ENCODE peak calls at places on chromosome 4, in seven cellular contexts. One of them, this sample, is unnamed.

GRCh38 chr4:5843573-5844239 is 49.2 kb downstream of the CRMP1 start:
- DNase-seq in GM13976: no peak
- DNase-seq in AG04450: no peak
- DNase-seq in glutamatergic neuron: no peak
- DNase-seq in AG09309: no peak
- DNase-seq in skeletal muscle cell: no peak
- DNase-seq in T-cell: no peak
- DNase-seq in this sample: no peak

GRCh38 chr4:52202931-52203330 is 151.8 kb downstream of the SPATA18 start:
- DNase-seq in GM13976: no peak
- DNase-seq in AG04450: no peak
- DNase-seq in glutamatergic neuron: no peak
- DNase-seq in AG09309: no peak
- DNase-seq in skeletal muscle cell: no peak
- DNase-seq in T-cell: no peak
- DNase-seq in this sample: no peak

GRCh38 chr4:187692626-187693025 is 302.9 kb upstream of the ZFP42 start:
- DNase-seq in GM13976: no peak
- DNase-seq in AG04450: no peak
- DNase-seq in glutamatergic neuron: no peak
- DNase-seq in AG09309: no peak
- DNase-seq in skeletal muscle cell: no peak
- DNase-seq in T-cell: no peak
- DNase-seq in this sample: no peak

GRCh38 chr4:145679991-145680455 is at the start of gene C4orf51:
- DNase-seq in GM13976: no peak
- DNase-seq in AG04450: peak; percentile 4
- DNase-seq in glutamatergic neuron: no peak
- DNase-seq in AG09309: peak; percentile 23
- DNase-seq in skeletal muscle cell: peak; percentile 15
- DNase-seq in T-cell: no peak
- DNase-seq in this sample: no peak

GRCh38 chr4:73019462-73020047 is 50.0 kb downstream of the COX18 start:
- DNase-seq in GM13976: peak; percentile 41
- DNase-seq in AG04450: peak; percentile 7
- DNase-seq in glutamatergic neuron: no peak
- DNase-seq in AG09309: peak; percentile 7
- DNase-seq in skeletal muscle cell: no peak
- DNase-seq in T-cell: no peak
- DNase-seq in this sample: no peak

GRCh38 chr4:37562592-37562991 is 123.6 kb downstream of the RELL1 start:
- DNase-seq in GM13976: no peak
- DNase-seq in AG04450: no peak
- DNase-seq in glutamatergic neuron: no peak
- DNase-seq in AG09309: no peak
- DNase-seq in skeletal muscle cell: no peak
- DNase-seq in T-cell: no peak
- DNase-seq in this sample: no peak

GRCh38 chr4:119139822-119140252 is 4.2 kb downstream of the MYOZ2 start:
- DNase-seq in GM13976: no peak
- DNase-seq in AG04450: no peak
- DNase-seq in glutamatergic neuron: no peak
- DNase-seq in AG09309: no peak
- DNase-seq in skeletal muscle cell: no peak
- DNase-seq in T-cell: no peak
- DNase-seq in this sample: no peak

GRCh38 chr4:911871-912490 is 20.1 kb downstream of the GAK start:
- DNase-seq in GM13976: no peak
- DNase-seq in AG04450: no peak
- DNase-seq in glutamatergic neuron: peak; percentile 66
- DNase-seq in AG09309: no peak
- DNase-seq in skeletal muscle cell: no peak
- DNase-seq in T-cell: no peak
- DNase-seq in this sample: no peak

GRCh38 chr4:10157478-10158354 is 41.1 kb upstream of the WDR1 start:
- DNase-seq in GM13976: peak; percentile 79
- DNase-seq in AG04450: peak; percentile 66
- DNase-seq in glutamatergic neuron: peak; percentile 51
- DNase-seq in AG09309: no peak
- DNase-seq in skeletal muscle cell: peak; percentile 28
- DNase-seq in T-cell: no peak
- DNase-seq in this sample: peak; percentile 78

GRCh38 chr4:158968961-158969360 is 133.9 kb upstream of the RAPGEF2 start:
- DNase-seq in GM13976: no peak
- DNase-seq in AG04450: no peak
- DNase-seq in glutamatergic neuron: no peak
- DNase-seq in AG09309: no peak
- DNase-seq in skeletal muscle cell: no peak
- DNase-seq in T-cell: no peak
- DNase-seq in this sample: no peak

GRCh38 chr4:12118651-12119213 is 690.0 kb upstream of the HS3ST1 start:
- DNase-seq in GM13976: no peak
- DNase-seq in AG04450: no peak
- DNase-seq in glutamatergic neuron: no peak
- DNase-seq in AG09309: no peak
- DNase-seq in skeletal muscle cell: peak; percentile 4
- DNase-seq in T-cell: no peak
- DNase-seq in this sample: no peak

GRCh38 chr4:153651041-153651960 is 32.8 kb upstream of the TLR2 start:
- DNase-seq in GM13976: no peak
- DNase-seq in AG04450: no peak
- DNase-seq in glutamatergic neuron: no peak
- DNase-seq in AG09309: no peak
- DNase-seq in skeletal muscle cell: no peak
- DNase-seq in T-cell: peak; percentile 68
- DNase-seq in this sample: no peak

GRCh38 chr4:25235401-25235800 is 1.6 kb downstream of the PI4K2B start:
- DNase-seq in GM13976: no peak
- DNase-seq in AG04450: no peak
- DNase-seq in glutamatergic neuron: no peak
- DNase-seq in AG09309: no peak
- DNase-seq in skeletal muscle cell: no peak
- DNase-seq in T-cell: no peak
- DNase-seq in this sample: no peak

GRCh38 chr4:16461362-16461761 is 235.1 kb upstream of the TAPT1 start:
- DNase-seq in GM13976: no peak
- DNase-seq in AG04450: no peak
- DNase-seq in glutamatergic neuron: no peak
- DNase-seq in AG09309: no peak
- DNase-seq in skeletal muscle cell: no peak
- DNase-seq in T-cell: no peak
- DNase-seq in this sample: no peak

GRCh38 chr4:112938461-112939058 is 110.9 kb upstream of the ANK2 start:
- DNase-seq in GM13976: peak; percentile 46
- DNase-seq in AG04450: peak; percentile 1
- DNase-seq in glutamatergic neuron: no peak
- DNase-seq in AG09309: no peak
- DNase-seq in skeletal muscle cell: no peak
- DNase-seq in T-cell: no peak
- DNase-seq in this sample: no peak

GRCh38 chr4:20839957-20840356 is 139.7 kb downstream of the PACRGL start:
- DNase-seq in GM13976: no peak
- DNase-seq in AG04450: peak; percentile 47
- DNase-seq in glutamatergic neuron: no peak
- DNase-seq in AG09309: no peak
- DNase-seq in skeletal muscle cell: peak; percentile 41
- DNase-seq in T-cell: no peak
- DNase-seq in this sample: no peak

GRCh38 chr4:126354784-126355183 is 1040.0 kb downstream of the FAT4 start:
- DNase-seq in GM13976: no peak
- DNase-seq in AG04450: no peak
- DNase-seq in glutamatergic neuron: no peak
- DNase-seq in AG09309: no peak
- DNase-seq in skeletal muscle cell: peak; percentile 20
- DNase-seq in T-cell: no peak
- DNase-seq in this sample: no peak

GRCh38 chr4:74364649-74365491 is at the start of gene EREG:
- DNase-seq in GM13976: peak; percentile 40
- DNase-seq in AG04450: no peak
- DNase-seq in glutamatergic neuron: peak; percentile 81
- DNase-seq in AG09309: no peak
- DNase-seq in skeletal muscle cell: peak; percentile 26
- DNase-seq in T-cell: no peak
- DNase-seq in this sample: peak; percentile 91

GRCh38 chr4:101730291-101731117 is 60.0 kb upstream of the BANK1 start:
- DNase-seq in GM13976: peak; percentile 50
- DNase-seq in AG04450: peak; percentile 29
- DNase-seq in glutamatergic neuron: peak; percentile 62
- DNase-seq in AG09309: peak; percentile 57
- DNase-seq in skeletal muscle cell: no peak
- DNase-seq in T-cell: peak; percentile 24
- DNase-seq in this sample: peak; percentile 89

GRCh38 chr4:929970-930625 is 2.0 kb downstream of the GAK start:
- DNase-seq in GM13976: no peak
- DNase-seq in AG04450: no peak
- DNase-seq in glutamatergic neuron: no peak
- DNase-seq in AG09309: no peak
- DNase-seq in skeletal muscle cell: no peak
- DNase-seq in T-cell: peak; percentile 24
- DNase-seq in this sample: peak; percentile 36

GRCh38 chr4:7637139-7637538 is 202.4 kb upstream of the PSAPL1 start:
- DNase-seq in GM13976: no peak
- DNase-seq in AG04450: no peak
- DNase-seq in glutamatergic neuron: no peak
- DNase-seq in AG09309: no peak
- DNase-seq in skeletal muscle cell: no peak
- DNase-seq in T-cell: no peak
- DNase-seq in this sample: no peak

GRCh38 chr4:10107111-10108091 is 9.2 kb downstream of the WDR1 start:
- DNase-seq in GM13976: no peak
- DNase-seq in AG04450: no peak
- DNase-seq in glutamatergic neuron: no peak
- DNase-seq in AG09309: no peak
- DNase-seq in skeletal muscle cell: no peak
- DNase-seq in T-cell: no peak
- DNase-seq in this sample: no peak

GRCh38 chr4:10083331-10083769 is 33.2 kb downstream of the WDR1 start:
- DNase-seq in GM13976: no peak
- DNase-seq in AG04450: no peak
- DNase-seq in glutamatergic neuron: peak; percentile 4
- DNase-seq in AG09309: no peak
- DNase-seq in skeletal muscle cell: no peak
- DNase-seq in T-cell: no peak
- DNase-seq in this sample: no peak

GRCh38 chr4:122117743-122118142 is 34.4 kb upstream of the BLTP1 start:
- DNase-seq in GM13976: no peak
- DNase-seq in AG04450: peak; percentile 15
- DNase-seq in glutamatergic neuron: no peak
- DNase-seq in AG09309: peak; percentile 5
- DNase-seq in skeletal muscle cell: peak; percentile 3
- DNase-seq in T-cell: no peak
- DNase-seq in this sample: no peak

GRCh38 chr4:107855723-107856122 is 31.0 kb downstream of the SGMS2 start:
- DNase-seq in GM13976: no peak
- DNase-seq in AG04450: no peak
- DNase-seq in glutamatergic neuron: no peak
- DNase-seq in AG09309: no peak
- DNase-seq in skeletal muscle cell: no peak
- DNase-seq in T-cell: no peak
- DNase-seq in this sample: no peak

GRCh38 chr4:184281231-184282139 is 63.8 kb upstream of the ENPP6 start:
- DNase-seq in GM13976: peak; percentile 76
- DNase-seq in AG04450: no peak
- DNase-seq in glutamatergic neuron: no peak
- DNase-seq in AG09309: no peak
- DNase-seq in skeletal muscle cell: no peak
- DNase-seq in T-cell: no peak
- DNase-seq in this sample: no peak

GRCh38 chr4:115259651-115260050 is 146.2 kb upstream of the NDST4 start:
- DNase-seq in GM13976: no peak
- DNase-seq in AG04450: no peak
- DNase-seq in glutamatergic neuron: no peak
- DNase-seq in AG09309: no peak
- DNase-seq in skeletal muscle cell: no peak
- DNase-seq in T-cell: no peak
- DNase-seq in this sample: no peak

GRCh38 chr4:111802191-111802590 is 343.1 kb upstream of the FAM241A start:
- DNase-seq in GM13976: no peak
- DNase-seq in AG04450: no peak
- DNase-seq in glutamatergic neuron: no peak
- DNase-seq in AG09309: no peak
- DNase-seq in skeletal muscle cell: no peak
- DNase-seq in T-cell: no peak
- DNase-seq in this sample: no peak

GRCh38 chr4:184649971-184650855 is 675 bp downstream of the PRIMPOL start:
- DNase-seq in GM13976: no peak
- DNase-seq in AG04450: no peak
- DNase-seq in glutamatergic neuron: peak; percentile 30
- DNase-seq in AG09309: no peak
- DNase-seq in skeletal muscle cell: no peak
- DNase-seq in T-cell: no peak
- DNase-seq in this sample: peak; percentile 73

GRCh38 chr4:38950734-38951133 is 81.5 kb downstream of the TMEM156 start:
- DNase-seq in GM13976: no peak
- DNase-seq in AG04450: no peak
- DNase-seq in glutamatergic neuron: no peak
- DNase-seq in AG09309: no peak
- DNase-seq in skeletal muscle cell: no peak
- DNase-seq in T-cell: no peak
- DNase-seq in this sample: no peak

GRCh38 chr4:122481766-122482405 is 25.4 kb upstream of the IL2 start:
- DNase-seq in GM13976: no peak
- DNase-seq in AG04450: no peak
- DNase-seq in glutamatergic neuron: no peak
- DNase-seq in AG09309: peak; percentile 53
- DNase-seq in skeletal muscle cell: no peak
- DNase-seq in T-cell: no peak
- DNase-seq in this sample: no peak

GRCh38 chr4:58732973-58733372 is 1622.8 kb upstream of the IGFBP7 start:
- DNase-seq in GM13976: no peak
- DNase-seq in AG04450: no peak
- DNase-seq in glutamatergic neuron: no peak
- DNase-seq in AG09309: no peak
- DNase-seq in skeletal muscle cell: no peak
- DNase-seq in T-cell: no peak
- DNase-seq in this sample: no peak

GRCh38 chr4:94426783-94427182 is 25.0 kb upstream of the PDLIM5 start:
- DNase-seq in GM13976: no peak
- DNase-seq in AG04450: no peak
- DNase-seq in glutamatergic neuron: no peak
- DNase-seq in AG09309: no peak
- DNase-seq in skeletal muscle cell: no peak
- DNase-seq in T-cell: no peak
- DNase-seq in this sample: no peak

GRCh38 chr4:164058775-164059174 is 564.3 kb downstream of the TMA16 start:
- DNase-seq in GM13976: no peak
- DNase-seq in AG04450: no peak
- DNase-seq in glutamatergic neuron: no peak
- DNase-seq in AG09309: no peak
- DNase-seq in skeletal muscle cell: no peak
- DNase-seq in T-cell: no peak
- DNase-seq in this sample: no peak

GRCh38 chr4:16496501-16496900 is 270.2 kb upstream of the TAPT1 start:
- DNase-seq in GM13976: no peak
- DNase-seq in AG04450: peak; percentile 33
- DNase-seq in glutamatergic neuron: no peak
- DNase-seq in AG09309: peak; percentile 55
- DNase-seq in skeletal muscle cell: peak; percentile 17
- DNase-seq in T-cell: no peak
- DNase-seq in this sample: no peak

This sample was measured in endodermal cell.